ENCODE peak calls at places on chromosomes 6 and 20, in six cellular contexts. H, A, W, G, U and Q are unnamed samples.

GRCh38 chr6:36358235-36358915 is 21.7 kb upstream of the BNIP5 start:
- DNase-seq in A (no peak), W (no peak), U (no peak), H (no peak), G (no peak), Q (no peak)

GRCh38 chr6:170022827-170023619 is 267.9 kb downstream of the DLL1 start:
- DNase-seq in H (peak), G (no peak), U (no peak), A (no peak), W (no peak), Q (no peak)

GRCh38 chr6:169345198-169345597 is 91.6 kb upstream of the THBS2 start:
- DNase-seq in G (no peak), U (no peak), H (no peak), W (no peak), A (no peak), Q (no peak)

GRCh38 chr6:158222066-158222465 is 53.9 kb downstream of the GTF2H5 start:
- DNase-seq in A (no peak), G (no peak), U (no peak), H (no peak), W (no peak), Q (no peak)

GRCh38 chr6:6751615-6752014 is 163.1 kb downstream of the LY86 start:
- DNase-seq in U (peak), G (peak), W (peak), H (no peak), A (no peak), Q (no peak)

GRCh38 chr6:104943781-104944180 is 13.1 kb upstream of the LIN28B start:
- DNase-seq in A (no peak), G (no peak), H (no peak), W (peak), U (peak), Q (no peak)

GRCh38 chr6:44977406-44977740 is 350.8 kb upstream of the RUNX2 start:
- DNase-seq in H (no peak), A (no peak), U (no peak), W (no peak), G (no peak), Q (no peak)

GRCh38 chr6:90411292-90411781 is 114.7 kb upstream of the BACH2 start:
- DNase-seq in G (no peak), U (peak), W (no peak), H (peak), A (no peak), Q (no peak)

GRCh38 chr20:37535443-37536132 is 7.9 kb upstream of the BLCAP start:
- DNase-seq in H (no peak), G (no peak), A (no peak), U (no peak), W (no peak), Q (no peak)

GRCh38 chr20:37202267-37202943 is 23.1 kb upstream of the MROH8 start:
- DNase-seq in W (peak), A (peak), U (peak), G (peak), H (peak), Q (peak)

GRCh38 chr20:42366626-42367025 is 748.4 kb upstream of the CHD6 start:
- DNase-seq in U (no peak), A (no peak), H (no peak), W (no peak), G (no peak), Q (no peak)

GRCh38 chr6:26360451-26361416 is 4.3 kb upstream of the BTN3A2 start:
- DNase-seq in H (no peak), A (no peak), W (no peak), G (no peak), U (no peak), Q (no peak)

GRCh38 chr6:46287043-46287442 is 116.3 kb upstream of the ENPP5 start:
- DNase-seq in W (no peak), H (no peak), G (no peak), A (no peak), U (no peak), Q (no peak)

GRCh38 chr20:3077618-3078134 is 6.3 kb downstream of the OXT start:
- DNase-seq in G (peak), H (no peak), A (no peak), W (peak), U (no peak), Q (no peak)

GRCh38 chr20:3071266-3071609 is 182 bp upstream of the OXT start:
- DNase-seq in A (no peak), U (no peak), H (no peak), G (no peak), W (no peak), Q (no peak)

GRCh38 chr20:3071610-3072529 is at the start of gene OXT:
- DNase-seq in U (no peak), A (no peak), G (no peak), H (peak), W (no peak), Q (no peak)

GRCh38 chr20:3072530-3073250 is 1.3 kb downstream of the OXT start:
- DNase-seq in W (no peak), A (no peak), U (no peak), G (no peak), H (no peak), Q (no peak)

DNA sequence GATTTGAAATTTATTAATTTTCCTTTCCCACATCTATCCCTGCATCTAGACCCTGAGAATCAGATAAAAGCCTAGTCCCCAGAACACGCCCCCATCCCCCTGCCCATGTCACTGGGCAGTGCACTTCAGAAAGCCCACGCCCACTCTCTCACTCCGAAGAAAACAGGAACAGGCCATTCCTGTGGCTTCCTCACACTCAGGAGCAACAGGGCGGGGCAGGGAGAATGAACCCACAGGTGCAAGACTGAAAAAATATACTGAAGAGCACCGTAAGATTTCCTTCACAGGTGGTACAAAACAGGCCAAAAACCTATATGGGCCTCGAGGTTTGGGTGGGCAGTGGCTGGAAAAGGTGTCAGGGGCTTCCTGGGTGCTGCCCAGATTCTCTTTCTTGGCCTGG is 3.4 kb downstream of the OXT start:
- DNase-seq in U (no peak), W (no peak), H (no peak), G (no peak), A (no peak), Q (no peak)
- TF ChIP-seq REST in U (no peak), W (no peak), H (no peak), G (no peak), A (no peak), Q (no peak)

DNA sequence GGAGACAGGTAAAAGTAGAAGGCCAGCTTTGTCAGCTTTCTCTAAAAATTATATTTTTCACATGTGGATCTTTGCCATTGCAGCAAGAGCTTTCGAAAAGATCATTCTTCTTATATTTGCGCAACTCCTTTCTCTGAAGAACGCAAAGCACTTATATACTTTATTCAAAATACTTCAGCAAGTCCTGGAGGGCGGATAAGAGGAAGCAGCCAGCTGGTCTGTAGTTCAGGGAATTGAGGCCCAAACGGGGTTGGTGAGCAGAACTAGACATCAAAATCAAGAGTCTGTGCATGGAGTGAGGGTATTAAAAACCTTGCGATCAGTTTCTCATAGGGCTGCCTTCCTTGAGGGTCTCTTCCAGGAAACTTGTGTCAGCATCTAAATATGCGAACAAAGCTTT is 182.3 kb downstream of the DTNBP1 start:
- DNase-seq in G (peak), H (no peak), A (no peak), W (no peak), U (no peak), Q (no peak)
- TF ChIP-seq REST in G (no peak), H (no peak), A (no peak), W (no peak), U (no peak), Q (no peak)

GRCh38 chr20:57432874-57433491 is 41.8 kb downstream of the RBM38 start:
- DNase-seq in H (no peak), U (no peak), G (peak), A (no peak), W (peak), Q (no peak)
- TF ChIP-seq REST in H (no peak), U (no peak), G (no peak), A (no peak), W (no peak), Q (no peak)

GRCh38 chr6:132959927-132960326 is 145.6 kb downstream of the RPS12 start:
- DNase-seq in G (no peak), H (no peak), W (no peak), A (no peak), U (no peak), Q (no peak)

GRCh38 chr6:132962936-132963579 is 148.7 kb downstream of the RPS12 start:
- DNase-seq in G (peak), H (peak), W (peak), U (peak), A (peak), Q (peak)

GRCh38 chr6:132961122-132961521 is 146.8 kb downstream of the RPS12 start:
- DNase-seq in U (no peak), W (no peak), G (no peak), H (peak), A (no peak), Q (no peak)

GRCh38 chr6:132961610-132962009 is 147.2 kb downstream of the RPS12 start:
- DNase-seq in W (no peak), A (no peak), U (no peak), H (peak), G (no peak), Q (no peak)

DNA sequence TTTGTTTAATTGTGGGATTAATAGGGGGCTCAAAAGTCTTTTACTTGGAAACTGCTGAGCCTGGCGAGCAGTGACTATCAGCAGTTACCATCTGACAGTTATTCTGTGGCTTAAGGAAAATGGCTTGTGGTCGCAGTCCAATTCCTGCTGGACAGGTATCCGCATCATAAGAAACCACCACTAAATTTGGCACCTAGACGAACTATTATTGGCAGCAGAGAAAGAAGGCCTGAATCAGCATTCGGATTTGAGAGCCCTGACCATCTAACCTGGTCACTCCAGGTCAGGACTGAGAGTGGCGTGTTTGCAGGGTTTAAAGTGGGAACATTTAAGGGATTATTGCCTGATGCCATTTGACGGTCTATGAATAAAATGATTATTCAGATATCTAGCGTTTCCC is 146.4 kb downstream of the RPS12 start:
- DNase-seq in W (no peak), G (no peak), H (no peak), U (no peak), A (no peak), Q (no peak)
- TF ChIP-seq REST in W (no peak), G (no peak), H (no peak), U (no peak), A (no peak), Q (no peak)

GRCh38 chr6:79544939-79545450 is 7.8 kb upstream of the LCA5 start:
- DNase-seq in A (peak), H (peak), G (no peak), U (peak), W (peak), Q (peak)
- TF ChIP-seq REST in A (no peak), H (no peak), G (no peak), U (no peak), W (no peak), Q (no peak)